ENCODE peak calls at places on chromosomes 4 and X, in seven cellular contexts. One of them, this sample, is unnamed.

GRCh38 chr4:24228692-24229091 is 338.8 kb upstream of the PPARGC1A start:
- DNase-seq in H9: no peak
- DNase-seq in H1: no peak
- DNase-seq in mesendoderm: no peak
- DNase-seq in mesenchymal stem cell: no peak
- DNase-seq in neuronal stem cell: no peak
- DNase-seq in trophoblast cell: no peak
- DNase-seq in this sample: no peak

GRCh38 chr4:56681158-56681848 is at the start of gene HOPX:
- DNase-seq in H1: no peak
- DNase-seq in H9: no peak
- DNase-seq in mesenchymal stem cell: no peak
- DNase-seq in mesendoderm: peak; percentile 44
- DNase-seq in trophoblast cell: peak; percentile 95
- DNase-seq in neuronal stem cell: no peak
- DNase-seq in this sample: no peak

GRCh38 chr4:1409079-1409805 is 3.0 kb upstream of the NKX1-1 start:
- DNase-seq in trophoblast cell: no peak
- DNase-seq in neuronal stem cell: no peak
- DNase-seq in H9: no peak
- DNase-seq in mesenchymal stem cell: no peak
- DNase-seq in mesendoderm: no peak
- DNase-seq in H1: no peak
- DNase-seq in this sample: no peak

GRCh38 chrX:14027511-14028019 is 2.1 kb downstream of the GEMIN8 start:
- DNase-seq in neuronal stem cell: no peak
- DNase-seq in mesendoderm: no peak
- DNase-seq in mesenchymal stem cell: peak; percentile 22
- DNase-seq in H9: no peak
- DNase-seq in H1: no peak
- DNase-seq in trophoblast cell: peak; percentile 6
- DNase-seq in this sample: peak; percentile 86

GRCh38 chr4:98421106-98421505 is 159.9 kb downstream of the RAP1GDS1 start:
- DNase-seq in mesendoderm: no peak
- DNase-seq in trophoblast cell: peak; percentile 78
- DNase-seq in neuronal stem cell: no peak
- DNase-seq in H1: no peak
- DNase-seq in mesenchymal stem cell: peak; percentile 38
- DNase-seq in H9: no peak
- DNase-seq in this sample: peak; percentile 77

GRCh38 chr4:15106417-15106816 is 104.1 kb downstream of the CPEB2 start:
- DNase-seq in H1: no peak
- DNase-seq in mesendoderm: no peak
- DNase-seq in trophoblast cell: no peak
- DNase-seq in neuronal stem cell: no peak
- DNase-seq in mesenchymal stem cell: no peak
- DNase-seq in H9: no peak
- DNase-seq in this sample: peak; percentile 34

GRCh38 chrX:57900961-57901360 is 9.3 kb downstream of the ZXDA start:
- DNase-seq in mesenchymal stem cell: no peak
- DNase-seq in mesendoderm: no peak
- DNase-seq in trophoblast cell: peak; percentile 25
- DNase-seq in H9: no peak
- DNase-seq in H1: no peak
- DNase-seq in neuronal stem cell: no peak
- DNase-seq in this sample: peak; percentile 21

GRCh38 chr4:124535004-124535403 is 177.5 kb downstream of the ANKRD50 start:
- DNase-seq in mesenchymal stem cell: no peak
- DNase-seq in H1: no peak
- DNase-seq in H9: no peak
- DNase-seq in mesendoderm: no peak
- DNase-seq in neuronal stem cell: no peak
- DNase-seq in trophoblast cell: no peak
- DNase-seq in this sample: no peak

GRCh38 chr4:136634121-136634520 is 898.2 kb downstream of the PCDH18 start:
- DNase-seq in H9: no peak
- DNase-seq in H1: no peak
- DNase-seq in trophoblast cell: no peak
- DNase-seq in mesenchymal stem cell: no peak
- DNase-seq in neuronal stem cell: no peak
- DNase-seq in mesendoderm: peak; percentile 42
- DNase-seq in this sample: no peak

GRCh38 chr4:40909363-40909876 is 159.7 kb downstream of the NSUN7 start:
- DNase-seq in neuronal stem cell: no peak
- DNase-seq in H1: no peak
- DNase-seq in trophoblast cell: peak; percentile 14
- DNase-seq in mesenchymal stem cell: peak; percentile 93
- DNase-seq in mesendoderm: no peak
- DNase-seq in H9: no peak
- DNase-seq in this sample: peak; percentile 82

GRCh38 chrX:70219938-70220764 is 14.3 kb upstream of the AWAT1 start:
- DNase-seq in mesenchymal stem cell: no peak
- DNase-seq in neuronal stem cell: no peak
- DNase-seq in H9: no peak
- DNase-seq in mesendoderm: peak; percentile 18
- DNase-seq in H1: no peak
- DNase-seq in trophoblast cell: peak; percentile 47
- DNase-seq in this sample: peak; percentile 1

GRCh38 chr4:6875431-6875831 is 34.2 kb upstream of the TBC1D14 start:
- DNase-seq in mesenchymal stem cell: no peak
- DNase-seq in neuronal stem cell: no peak
- DNase-seq in H9: no peak
- DNase-seq in trophoblast cell: no peak
- DNase-seq in mesendoderm: no peak
- DNase-seq in H1: no peak
- DNase-seq in this sample: no peak

GRCh38 chr4:108168672-108169562 is at the start of gene LEF1:
- DNase-seq in mesendoderm: peak; percentile 90
- DNase-seq in trophoblast cell: peak; percentile 8
- DNase-seq in H9: peak; percentile 74
- DNase-seq in neuronal stem cell: peak; percentile 79
- DNase-seq in H1: peak; percentile 77
- DNase-seq in mesenchymal stem cell: peak; percentile 65
- DNase-seq in this sample: peak; percentile 11

GRCh38 chr4:53908661-53909078 is 155.7 kb downstream of the CHIC2 start:
- DNase-seq in trophoblast cell: peak; percentile 85
- DNase-seq in neuronal stem cell: peak; percentile 38
- DNase-seq in mesendoderm: peak; percentile 80
- DNase-seq in H1: no peak
- DNase-seq in mesenchymal stem cell: peak; percentile 95
- DNase-seq in H9: no peak
- DNase-seq in this sample: peak; percentile 97

GRCh38 chr4:7135389-7135746 is 57.0 kb upstream of the SORCS2 start:
- DNase-seq in neuronal stem cell: no peak
- DNase-seq in H1: no peak
- DNase-seq in mesendoderm: no peak
- DNase-seq in H9: no peak
- DNase-seq in mesenchymal stem cell: no peak
- DNase-seq in trophoblast cell: no peak
- DNase-seq in this sample: peak; percentile 55

GRCh38 chrX:120769576-120770341 is 105.9 kb downstream of the CT47B1 start:
- DNase-seq in H9: no peak
- DNase-seq in mesenchymal stem cell: peak; percentile 17
- DNase-seq in neuronal stem cell: no peak
- DNase-seq in mesendoderm: peak; percentile 28
- DNase-seq in H1: no peak
- DNase-seq in trophoblast cell: peak; percentile 80
- DNase-seq in this sample: peak; percentile 19

GRCh38 chr4:14446311-14446710 is 556.0 kb upstream of the CPEB2 start:
- DNase-seq in trophoblast cell: no peak
- DNase-seq in mesendoderm: no peak
- DNase-seq in H9: no peak
- DNase-seq in mesenchymal stem cell: no peak
- DNase-seq in neuronal stem cell: no peak
- DNase-seq in H1: no peak
- DNase-seq in this sample: peak; percentile 1

GRCh38 chrX:5648941-5649568 is 579.6 kb downstream of the NLGN4X start:
- DNase-seq in H1: peak; percentile 46
- DNase-seq in mesenchymal stem cell: no peak
- DNase-seq in H9: peak; percentile 89
- DNase-seq in neuronal stem cell: no peak
- DNase-seq in trophoblast cell: no peak
- DNase-seq in mesendoderm: no peak
- DNase-seq in this sample: no peak

GRCh38 chrX:38970074-38970473 is 168.8 kb downstream of the MID1IP1 start:
- DNase-seq in trophoblast cell: no peak
- DNase-seq in H9: no peak
- DNase-seq in H1: no peak
- DNase-seq in mesendoderm: no peak
- DNase-seq in neuronal stem cell: no peak
- DNase-seq in mesenchymal stem cell: no peak
- DNase-seq in this sample: no peak

GRCh38 chrX:38968817-38969216 is 167.6 kb downstream of the MID1IP1 start:
- DNase-seq in H9: no peak
- DNase-seq in H1: no peak
- DNase-seq in mesenchymal stem cell: no peak
- DNase-seq in neuronal stem cell: no peak
- DNase-seq in trophoblast cell: peak; percentile 10
- DNase-seq in mesendoderm: no peak
- DNase-seq in this sample: no peak

GRCh38 chrX:38970845-38971244 is 169.6 kb downstream of the MID1IP1 start:
- DNase-seq in trophoblast cell: no peak
- DNase-seq in mesenchymal stem cell: no peak
- DNase-seq in neuronal stem cell: no peak
- DNase-seq in mesendoderm: no peak
- DNase-seq in H9: no peak
- DNase-seq in H1: no peak
- DNase-seq in this sample: no peak

GRCh38 chrX:38965883-38966282 is 164.6 kb downstream of the MID1IP1 start:
- DNase-seq in trophoblast cell: no peak
- DNase-seq in H9: no peak
- DNase-seq in mesenchymal stem cell: no peak
- DNase-seq in mesendoderm: peak; percentile 23
- DNase-seq in H1: no peak
- DNase-seq in neuronal stem cell: peak; percentile 3
- DNase-seq in this sample: no peak

DNA sequence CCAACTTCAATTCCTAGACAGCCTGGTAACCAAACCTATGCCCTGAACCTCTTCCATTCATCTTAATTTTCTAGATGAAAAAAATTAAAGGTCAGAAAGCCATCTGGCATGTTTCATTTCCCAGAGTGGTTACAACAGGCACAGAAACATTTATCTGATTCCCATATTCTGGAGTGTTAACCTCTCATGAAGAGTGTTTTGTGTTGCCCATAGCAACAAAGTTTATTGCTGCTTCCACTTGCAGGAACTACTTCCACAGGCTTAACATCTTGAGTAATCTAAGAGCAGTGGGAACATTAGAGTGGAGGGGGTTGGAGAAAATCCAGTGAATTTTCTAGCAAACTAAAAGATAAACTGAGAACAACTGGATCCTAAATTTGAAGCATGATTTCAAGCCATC is 167.1 kb downstream of the MID1IP1 start:
- DNase-seq in trophoblast cell: peak; percentile 54
- DNase-seq in H9: no peak
- DNase-seq in mesenchymal stem cell: peak; percentile 82
- DNase-seq in neuronal stem cell: no peak
- DNase-seq in H1: no peak
- DNase-seq in mesendoderm: no peak
- DNase-seq in this sample: no peak
- H2AK5ac ChIP-seq in trophoblast cell: no peak overlapping the region
- H2AK5ac ChIP-seq in H9: no peak overlapping the region
- H2AK5ac ChIP-seq in mesenchymal stem cell: no peak overlapping the region
- H2AK5ac ChIP-seq in neuronal stem cell: no peak overlapping the region
- H2AK5ac ChIP-seq in H1: no peak overlapping the region
- H2AK5ac ChIP-seq in mesendoderm: no peak overlapping the region
- H2AK5ac ChIP-seq in this sample: no peak overlapping the region

DNA sequence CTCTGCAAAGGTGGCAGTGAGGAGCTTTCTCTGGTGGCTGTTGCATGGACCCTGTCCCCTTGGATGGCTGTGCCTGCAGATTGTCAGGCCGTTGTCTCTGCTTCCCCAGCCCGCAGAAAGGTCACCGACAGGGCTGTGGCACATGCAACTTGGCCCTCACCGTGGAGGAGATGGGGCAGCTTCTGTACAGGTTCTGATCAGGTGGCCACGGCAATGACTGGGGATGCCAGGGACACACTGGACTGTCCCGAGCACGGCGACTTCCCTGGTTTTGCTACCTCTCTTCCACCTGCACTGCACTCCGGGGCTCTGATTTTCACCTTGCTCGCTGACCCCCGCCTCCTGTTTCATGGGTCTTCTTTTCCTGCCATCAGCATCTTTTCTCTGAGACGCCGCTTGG is 43.5 kb downstream of the DCTD start:
- DNase-seq in mesenchymal stem cell: no peak
- DNase-seq in mesendoderm: no peak
- DNase-seq in H1: no peak
- DNase-seq in neuronal stem cell: no peak
- DNase-seq in trophoblast cell: no peak
- DNase-seq in H9: no peak
- DNase-seq in this sample: no peak
- H2AK5ac ChIP-seq in mesenchymal stem cell: no peak overlapping the region
- H2AK5ac ChIP-seq in mesendoderm: no peak overlapping the region
- H2AK5ac ChIP-seq in H1: no peak overlapping the region
- H2AK5ac ChIP-seq in neuronal stem cell: no peak overlapping the region
- H2AK5ac ChIP-seq in trophoblast cell: no peak overlapping the region
- H2AK5ac ChIP-seq in H9: no peak overlapping the region
- H2AK5ac ChIP-seq in this sample: no peak overlapping the region

DNA sequence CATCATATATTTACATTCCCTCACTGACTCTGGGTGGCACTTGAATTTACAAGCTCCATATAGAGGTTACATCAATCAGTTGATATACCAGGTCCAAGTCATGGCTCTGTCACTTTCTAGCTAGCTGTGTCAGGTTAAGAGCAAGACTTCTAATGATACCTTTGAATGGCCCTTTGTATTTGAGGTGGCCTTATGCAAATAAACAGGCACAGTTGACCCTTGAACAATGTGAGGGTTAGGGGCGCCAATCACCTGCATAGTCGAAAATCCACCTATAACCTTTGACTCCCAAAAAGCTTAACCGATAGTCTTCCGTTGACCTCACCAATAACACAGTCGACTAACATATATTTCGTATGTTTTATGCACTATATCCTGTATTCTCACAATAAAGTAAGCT is 1.3 kb upstream of the PTTG2 start:
- DNase-seq in H1: no peak
- DNase-seq in mesenchymal stem cell: no peak
- DNase-seq in mesendoderm: no peak
- DNase-seq in neuronal stem cell: no peak
- DNase-seq in trophoblast cell: no peak
- DNase-seq in H9: no peak
- DNase-seq in this sample: no peak
- H2AK5ac ChIP-seq in H1: no peak overlapping the region
- H2AK5ac ChIP-seq in mesenchymal stem cell: no peak overlapping the region
- H2AK5ac ChIP-seq in mesendoderm: no peak overlapping the region
- H2AK5ac ChIP-seq in neuronal stem cell: no peak overlapping the region
- H2AK5ac ChIP-seq in trophoblast cell: no peak overlapping the region
- H2AK5ac ChIP-seq in H9: no peak overlapping the region
- H2AK5ac ChIP-seq in this sample: no peak overlapping the region

DNA sequence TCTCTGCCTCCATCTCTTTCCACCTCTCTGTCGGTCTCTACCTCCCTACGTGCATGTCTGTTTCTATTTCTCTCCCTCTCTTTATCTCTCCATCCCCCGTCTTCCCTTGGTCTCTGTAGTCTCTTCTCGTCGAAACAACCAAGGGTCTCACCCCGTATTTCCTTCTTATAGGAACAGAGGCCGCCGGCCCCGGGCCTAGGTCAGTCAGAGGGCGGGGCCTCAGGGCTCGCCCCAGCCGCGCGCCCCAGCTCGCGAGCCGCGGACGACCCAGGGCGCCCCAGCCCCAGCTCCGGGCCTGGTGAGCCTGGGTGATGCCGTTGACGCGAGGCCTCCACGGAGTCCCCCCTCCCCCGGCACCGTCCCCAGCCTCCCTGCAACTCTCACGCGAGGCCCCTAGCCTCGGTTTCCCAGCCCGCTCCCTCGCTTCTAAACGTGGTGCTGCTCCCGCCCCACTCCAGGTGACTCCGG is 6.6 kb downstream of the TIMM17B start:
- DNase-seq in neuronal stem cell: no peak
- DNase-seq in mesenchymal stem cell: no peak
- DNase-seq in H1: peak; percentile 52
- DNase-seq in mesendoderm: no peak
- DNase-seq in H9: no peak
- DNase-seq in trophoblast cell: no peak
- DNase-seq in this sample: no peak
- H2AK5ac ChIP-seq in neuronal stem cell: no peak overlapping the region
- H2AK5ac ChIP-seq in mesenchymal stem cell: no peak overlapping the region
- H2AK5ac ChIP-seq in H1: no peak overlapping the region
- H2AK5ac ChIP-seq in mesendoderm: no peak overlapping the region
- H2AK5ac ChIP-seq in H9: no peak overlapping the region
- H2AK5ac ChIP-seq in trophoblast cell: no peak overlapping the region
- H2AK5ac ChIP-seq in this sample: no peak overlapping the region

This sample was measured in IMR-90.